ENCODE peak calls at places on chromosome 10, in four cellular contexts. One of them, this sample, is unnamed. For H3K27me3, the result is how much of the 10 kb centered on the place peaks cover.

GRCh38 chr10:95988702-95989101 is 54.7 kb upstream of the CCNJ start:
- DNase-seq in AG04450: no peak
- DNase-seq in neural progenitor cell: no peak
- DNase-seq in HCT116: no peak
- DNase-seq in this sample: no peak

GRCh38 chr10:12510566-12510965 is 161.2 kb downstream of the CAMK1D start:
- DNase-seq in AG04450: no peak
- DNase-seq in neural progenitor cell: no peak
- DNase-seq in HCT116: no peak
- DNase-seq in this sample: no peak

GRCh38 chr10:12811725-12812310 is 189.7 kb downstream of the CCDC3 start:
- DNase-seq in AG04450: no peak
- DNase-seq in neural progenitor cell: no peak
- DNase-seq in HCT116: no peak
- DNase-seq in this sample: no peak

GRCh38 chr10:68628576-68629127 is 68.5 kb downstream of the TET1 start:
- DNase-seq in AG04450: no peak
- DNase-seq in neural progenitor cell: no peak
- DNase-seq in HCT116: no peak
- DNase-seq in this sample: no peak

GRCh38 chr10:132964231-132964630 is 21.9 kb upstream of the CFAP46 start:
- DNase-seq in AG04450: no peak
- DNase-seq in neural progenitor cell: no peak
- DNase-seq in HCT116: no peak
- DNase-seq in this sample: no peak

GRCh38 chr10:130477360-130477759 is 341.2 kb downstream of the GLRX3 start:
- DNase-seq in AG04450: no peak
- DNase-seq in neural progenitor cell: no peak
- DNase-seq in HCT116: no peak
- DNase-seq in this sample: no peak

GRCh38 chr10:73897693-73898092 is 13.2 kb upstream of the PLAU start:
- DNase-seq in AG04450: no peak
- DNase-seq in neural progenitor cell: no peak
- DNase-seq in HCT116: no peak
- DNase-seq in this sample: no peak

GRCh38 chr10:74084955-74085354 is 65.7 kb downstream of the AP3M1 start:
- DNase-seq in AG04450: no peak
- DNase-seq in neural progenitor cell: no peak
- DNase-seq in HCT116: no peak
- DNase-seq in this sample: no peak

GRCh38 chr10:75959209-75959608 is 527.8 kb downstream of the LRMDA start:
- DNase-seq in AG04450: peak
- DNase-seq in neural progenitor cell: no peak
- DNase-seq in HCT116: peak
- DNase-seq in this sample: no peak

GRCh38 chr10:69413221-69413865 is 3.4 kb downstream of the TACR2 start:
- DNase-seq in AG04450: no peak
- DNase-seq in neural progenitor cell: peak
- DNase-seq in HCT116: peak
- DNase-seq in this sample: peak

GRCh38 chr10:98168766-98169165 is 34.3 kb downstream of the R3HCC1L start:
- DNase-seq in AG04450: no peak
- DNase-seq in neural progenitor cell: no peak
- DNase-seq in HCT116: no peak
- DNase-seq in this sample: peak

GRCh38 chr10:89645742-89646172 is 715 bp upstream of the PANK1 start:
- DNase-seq in AG04450: no peak
- DNase-seq in neural progenitor cell: no peak
- DNase-seq in HCT116: no peak
- DNase-seq in this sample: no peak

GRCh38 chr10:99431190-99431549 is 746 bp upstream of the GOT1 start:
- DNase-seq in AG04450: no peak
- DNase-seq in neural progenitor cell: peak
- DNase-seq in HCT116: peak
- DNase-seq in this sample: peak

GRCh38 chr10:47347303-47347675 is 874 bp upstream of the RBP3 start:
- DNase-seq in AG04450: no peak
- DNase-seq in neural progenitor cell: no peak
- DNase-seq in HCT116: no peak
- DNase-seq in this sample: no peak

GRCh38 chr10:13741438-13741837 is 154.7 kb downstream of the PRPF18 start:
- DNase-seq in AG04450: no peak
- DNase-seq in neural progenitor cell: no peak
- DNase-seq in HCT116: no peak
- DNase-seq in this sample: no peak

DNA sequence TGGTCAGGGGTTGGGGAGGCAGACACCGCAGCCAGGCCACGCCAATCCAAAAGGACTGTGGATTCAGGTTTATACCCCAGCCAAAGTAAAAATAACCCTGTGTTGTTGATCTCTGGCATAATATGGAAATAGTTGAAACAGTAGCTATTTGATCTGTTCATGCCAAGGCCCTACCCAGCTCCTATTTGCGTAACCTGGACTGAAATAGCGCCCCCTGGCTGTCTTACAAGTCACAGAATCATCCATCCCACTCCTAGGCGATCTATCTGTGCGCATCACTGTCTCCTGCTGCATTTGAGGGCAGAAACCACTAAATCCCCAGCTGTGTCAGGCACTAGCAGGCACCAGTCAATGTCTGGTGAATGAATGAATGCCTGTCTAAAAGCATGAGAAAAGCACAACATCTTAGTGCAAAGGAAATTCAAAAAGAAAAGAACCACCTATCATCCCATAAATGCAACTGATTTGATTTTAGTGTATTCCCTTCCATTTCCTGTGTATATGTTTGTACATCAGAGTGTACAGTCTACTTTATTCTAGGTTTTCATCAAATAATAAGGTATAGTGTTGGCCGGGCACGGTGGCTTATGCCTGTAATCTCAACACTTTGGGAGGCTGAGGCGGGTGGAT is 160.0 kb downstream of the SLIT1 start:
- DNase-seq in AG04450: no peak
- DNase-seq in neural progenitor cell: peak
- DNase-seq in HCT116: peak
- DNase-seq in this sample: peak
- H3K27me3 ChIP-seq in AG04450: under half
- H3K27me3 ChIP-seq in neural progenitor cell: under half
- H3K27me3 ChIP-seq in HCT116: under half
- H3K27me3 ChIP-seq in this sample: under half

DNA sequence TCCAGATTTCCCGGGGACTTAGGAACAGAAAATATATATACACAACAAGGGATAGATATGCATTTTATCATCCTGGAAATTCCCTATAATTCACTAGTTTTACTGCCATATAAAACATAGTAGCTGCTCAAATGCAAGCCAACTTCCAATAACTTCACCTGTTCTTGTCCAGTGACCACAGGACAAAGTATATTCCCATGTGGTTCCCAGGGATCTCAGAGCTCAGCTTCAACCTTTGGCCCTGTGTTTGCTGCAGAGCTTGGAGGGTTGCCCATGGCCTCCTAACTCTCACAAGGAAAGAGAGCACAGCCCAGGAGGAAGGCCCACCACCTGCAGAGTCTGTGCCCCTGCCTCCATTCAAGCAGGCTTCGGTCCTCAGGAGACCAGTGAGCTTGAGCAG is 4.5 kb upstream of the DRGX start:
- DNase-seq in AG04450: no peak
- DNase-seq in neural progenitor cell: no peak
- DNase-seq in HCT116: no peak
- DNase-seq in this sample: no peak
- H3K27me3 ChIP-seq in AG04450: under half
- H3K27me3 ChIP-seq in neural progenitor cell: half or more
- H3K27me3 ChIP-seq in HCT116: half or more
- H3K27me3 ChIP-seq in this sample: under half

DNA sequence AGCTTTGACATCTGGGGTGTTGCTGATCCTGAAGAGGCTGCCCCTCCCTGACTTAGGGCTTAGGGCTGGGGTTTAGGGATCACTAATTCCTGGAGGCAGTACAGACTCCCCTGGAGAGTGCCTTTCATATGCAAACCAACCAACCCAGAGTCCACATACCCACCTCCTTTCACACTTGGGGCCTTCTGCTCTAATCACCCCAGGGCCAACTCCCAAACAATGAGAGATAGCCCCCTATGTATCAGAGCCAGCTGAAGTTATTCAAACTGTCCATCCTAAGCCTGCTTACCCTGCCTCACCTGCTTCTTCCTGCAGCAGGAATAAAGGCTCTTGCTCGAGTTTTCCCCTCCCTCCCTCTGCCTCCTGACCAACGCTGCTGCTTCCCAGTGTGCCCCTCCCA is 51.8 kb upstream of the SLC35G1 start:
- DNase-seq in AG04450: no peak
- DNase-seq in neural progenitor cell: peak
- DNase-seq in HCT116: no peak
- DNase-seq in this sample: peak
- H3K27me3 ChIP-seq in AG04450: under half
- H3K27me3 ChIP-seq in neural progenitor cell: half or more
- H3K27me3 ChIP-seq in HCT116: under half
- H3K27me3 ChIP-seq in this sample: under half

DNA sequence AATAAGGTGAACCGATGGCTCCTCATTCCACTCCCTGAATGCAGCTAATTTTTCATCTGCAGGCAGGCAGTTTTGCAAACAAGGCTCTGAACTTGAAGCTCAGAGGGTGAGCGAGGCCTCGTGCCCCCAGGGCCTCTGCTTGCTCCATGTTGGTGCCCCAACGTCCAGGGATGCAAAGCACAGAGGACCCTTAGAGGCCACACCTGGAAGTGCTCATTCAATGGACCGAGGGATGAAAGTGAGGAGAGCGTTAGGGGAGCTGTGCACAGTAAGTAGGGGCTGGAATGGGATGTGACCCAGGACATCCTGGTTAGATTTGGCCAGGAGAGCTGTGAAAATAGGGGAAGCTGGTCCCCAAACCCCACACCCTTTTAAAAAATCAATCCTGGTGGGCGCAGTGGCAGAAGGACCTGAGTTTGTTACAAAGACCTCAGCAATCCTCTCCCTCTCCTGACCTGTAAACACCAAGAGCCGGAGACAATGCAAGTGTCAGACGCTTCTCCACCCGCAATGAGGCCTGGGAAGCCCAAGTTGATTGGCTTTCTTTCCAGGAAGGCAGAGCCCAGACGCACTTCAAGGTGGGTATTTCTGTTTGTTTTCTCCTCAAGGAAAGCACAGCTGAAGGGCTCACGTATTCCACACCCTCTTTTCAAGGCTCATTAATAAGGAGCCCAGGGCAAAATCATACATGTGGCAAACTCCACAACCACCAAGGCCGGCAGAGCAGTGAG is 14.0 kb upstream of the CXCL12 start:
- DNase-seq in AG04450: no peak
- DNase-seq in neural progenitor cell: no peak
- DNase-seq in HCT116: no peak
- DNase-seq in this sample: no peak
- H3K27me3 ChIP-seq in AG04450: under half
- H3K27me3 ChIP-seq in neural progenitor cell: under half
- H3K27me3 ChIP-seq in HCT116: under half
- H3K27me3 ChIP-seq in this sample: half or more

DNA sequence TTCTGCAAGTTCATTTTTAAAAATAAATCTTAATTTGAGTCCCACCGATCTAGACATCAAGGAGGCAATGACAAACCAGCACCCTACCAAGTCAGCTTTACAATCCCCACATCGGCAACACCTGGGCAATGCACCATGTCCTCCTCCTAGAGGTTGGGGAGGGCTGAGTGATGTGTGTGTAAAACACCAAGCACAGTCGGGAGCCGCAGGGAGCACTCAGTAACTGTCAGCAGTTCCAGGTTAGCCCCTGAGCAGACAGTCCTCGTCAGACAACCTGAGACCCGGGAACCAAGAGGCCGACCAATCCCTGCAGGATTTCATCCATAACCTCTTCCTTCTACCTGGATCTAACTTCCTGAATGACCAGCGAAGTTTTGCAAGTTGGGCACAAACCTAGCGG is 15.9 kb upstream of the C10orf120 start:
- DNase-seq in AG04450: no peak
- DNase-seq in neural progenitor cell: no peak
- DNase-seq in HCT116: no peak
- DNase-seq in this sample: no peak
- H3K27me3 ChIP-seq in AG04450: under half
- H3K27me3 ChIP-seq in neural progenitor cell: under half
- H3K27me3 ChIP-seq in HCT116: half or more
- H3K27me3 ChIP-seq in this sample: under half

GRCh38 chr10:77628906-77629730 is 8.5 kb downstream of the KCNMA1 start:
- DNase-seq in AG04450: no peak
- DNase-seq in neural progenitor cell: no peak
- DNase-seq in HCT116: no peak
- DNase-seq in this sample: no peak

GRCh38 chr10:77633376-77633775 is 4.2 kb downstream of the KCNMA1 start:
- DNase-seq in AG04450: no peak
- DNase-seq in neural progenitor cell: no peak
- DNase-seq in HCT116: no peak
- DNase-seq in this sample: no peak

GRCh38 chr10:77629775-77630565 is 7.6 kb downstream of the KCNMA1 start:
- DNase-seq in AG04450: no peak
- DNase-seq in neural progenitor cell: no peak
- DNase-seq in HCT116: no peak
- DNase-seq in this sample: no peak

GRCh38 chr10:77634939-77635338 is 2.7 kb downstream of the KCNMA1 start:
- DNase-seq in AG04450: no peak
- DNase-seq in neural progenitor cell: no peak
- DNase-seq in HCT116: no peak
- DNase-seq in this sample: no peak

DNA sequence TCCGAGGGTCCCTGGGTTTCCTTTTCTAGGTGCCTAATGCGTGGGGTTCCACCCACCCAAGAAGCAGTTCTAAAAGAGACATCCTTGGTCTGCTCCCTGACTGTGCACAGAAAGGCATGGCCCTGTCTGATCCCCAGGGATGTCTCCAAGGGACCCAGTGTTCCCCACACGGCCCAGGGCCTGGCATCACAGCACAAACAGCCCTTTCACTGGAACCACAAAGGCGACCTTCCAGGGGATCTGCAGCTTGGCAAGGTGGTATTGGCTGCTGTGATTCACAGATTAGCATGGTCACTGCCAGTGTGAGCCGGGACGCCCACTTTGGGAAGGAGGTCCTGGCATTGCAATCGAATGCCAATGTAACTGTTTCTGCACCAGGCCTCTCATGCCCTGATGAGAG is 6.4 kb downstream of the KCNMA1 start:
- DNase-seq in AG04450: no peak
- DNase-seq in neural progenitor cell: no peak
- DNase-seq in HCT116: no peak
- DNase-seq in this sample: no peak
- H3K27me3 ChIP-seq in AG04450: under half
- H3K27me3 ChIP-seq in neural progenitor cell: under half
- H3K27me3 ChIP-seq in HCT116: under half
- H3K27me3 ChIP-seq in this sample: under half

DNA sequence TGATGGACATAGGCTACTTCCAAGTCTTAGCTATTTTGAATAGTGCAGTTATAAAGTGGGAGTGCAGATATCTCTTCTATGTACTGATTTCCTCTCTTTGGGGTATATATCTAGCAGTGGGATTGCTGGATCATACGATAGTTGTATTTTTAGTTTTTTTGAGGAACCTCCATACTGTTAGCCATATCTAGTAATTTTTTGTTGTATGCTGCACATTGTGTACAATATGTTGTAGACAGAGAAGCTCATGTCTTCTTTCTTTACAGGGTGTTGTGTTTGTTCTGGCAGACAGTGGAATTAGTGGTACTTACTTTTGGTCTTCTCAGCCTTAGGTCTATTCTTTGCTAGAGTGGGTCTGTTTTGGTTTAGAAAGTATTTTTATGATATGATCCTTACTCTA is 13.7 kb upstream of the DIP2C start:
- DNase-seq in AG04450: no peak
- DNase-seq in neural progenitor cell: no peak
- DNase-seq in HCT116: no peak
- DNase-seq in this sample: no peak
- H3K27me3 ChIP-seq in AG04450: under half
- H3K27me3 ChIP-seq in neural progenitor cell: under half
- H3K27me3 ChIP-seq in HCT116: half or more
- H3K27me3 ChIP-seq in this sample: under half

GRCh38 chr10:101305241-101306230 is 48.4 kb upstream of the BTRC start:
- DNase-seq in AG04450: no peak
- DNase-seq in neural progenitor cell: peak
- DNase-seq in HCT116: no peak
- DNase-seq in this sample: no peak
- H3K27me3 ChIP-seq in AG04450: half or more
- H3K27me3 ChIP-seq in neural progenitor cell: under half
- H3K27me3 ChIP-seq in HCT116: under half
- H3K27me3 ChIP-seq in this sample: under half